ENCODE peak calls at places on chromosomes 4 and X, in five cellular contexts. One of them, this sample, is unnamed.
A peak's percentile ranks its signal among the peaks of the same experiment; 100 is the strongest.

GRCh38 chrX:38929966-38930421 is 128.7 kb downstream of the MID1IP1 start:
- DNase-seq in IMR-90: peak; percentile 87
- DNase-seq in neural crest cell: no peak
- DNase-seq in heart right ventricle: no peak
- DNase-seq in BJ: peak; percentile 60
- DNase-seq in this sample: no peak

GRCh38 chr4:137238456-137238855 is 293.8 kb downstream of the PCDH18 start:
- DNase-seq in IMR-90: no peak
- DNase-seq in heart right ventricle: no peak
- DNase-seq in neural crest cell: no peak
- DNase-seq in BJ: no peak
- DNase-seq in this sample: no peak

GRCh38 chr4:184644553-184645307 is 4.5 kb downstream of the CASP3 start:
- DNase-seq in BJ: no peak
- DNase-seq in IMR-90: peak; percentile 40
- DNase-seq in neural crest cell: no peak
- DNase-seq in heart right ventricle: no peak
- DNase-seq in this sample: no peak

GRCh38 chr4:166088576-166088975 is 215.5 kb downstream of the TLL1 start:
- DNase-seq in neural crest cell: no peak
- DNase-seq in BJ: no peak
- DNase-seq in heart right ventricle: no peak
- DNase-seq in IMR-90: no peak
- DNase-seq in this sample: no peak

GRCh38 chr4:168710353-168710946 is 213.6 kb downstream of the PALLD start:
- DNase-seq in IMR-90: peak; percentile 79
- DNase-seq in neural crest cell: no peak
- DNase-seq in BJ: no peak
- DNase-seq in heart right ventricle: no peak
- DNase-seq in this sample: peak; percentile 80

GRCh38 chrX:68684291-68684918 is 36.9 kb downstream of the STARD8 start:
- DNase-seq in neural crest cell: peak; percentile 10
- DNase-seq in heart right ventricle: peak; percentile 71
- DNase-seq in BJ: no peak
- DNase-seq in IMR-90: no peak
- DNase-seq in this sample: no peak

GRCh38 chr4:98248984-98249383 is 12.2 kb upstream of the RAP1GDS1 start:
- DNase-seq in neural crest cell: no peak
- DNase-seq in IMR-90: no peak
- DNase-seq in BJ: no peak
- DNase-seq in heart right ventricle: no peak
- DNase-seq in this sample: no peak

GRCh38 chr4:3287271-3287971 is 5.4 kb upstream of the RGS12 start:
- DNase-seq in IMR-90: no peak
- DNase-seq in neural crest cell: no peak
- DNase-seq in BJ: no peak
- DNase-seq in heart right ventricle: no peak
- DNase-seq in this sample: no peak

GRCh38 chr4:1137063-1137771 is 23.9 kb upstream of the RNF212 start:
- DNase-seq in BJ: no peak
- DNase-seq in heart right ventricle: no peak
- DNase-seq in neural crest cell: no peak
- DNase-seq in IMR-90: no peak
- DNase-seq in this sample: no peak

DNA sequence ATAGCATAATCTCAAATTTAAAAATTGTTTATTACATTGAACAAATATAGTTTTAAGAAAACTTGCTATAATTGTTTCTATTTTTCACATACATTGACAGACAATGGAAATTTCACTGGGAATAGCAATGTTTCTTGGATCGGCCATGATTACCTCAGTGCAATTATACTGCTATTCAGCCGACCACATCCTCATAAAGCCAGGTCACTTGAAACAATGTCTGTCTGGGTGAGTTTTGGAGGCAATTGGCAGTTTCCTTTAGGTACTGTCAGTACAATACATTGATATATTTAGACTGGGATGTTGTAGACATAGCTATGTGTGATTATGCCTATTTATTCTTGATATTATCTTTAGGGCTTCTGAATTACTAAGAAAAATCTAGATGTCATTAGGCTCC is 89.5 kb upstream of the VEGFC start:
- DNase-seq in BJ: no peak
- DNase-seq in heart right ventricle: no peak
- DNase-seq in IMR-90: no peak
- DNase-seq in neural crest cell: no peak
- DNase-seq in this sample: no peak
- TF ChIP-seq CTCF in BJ: no peak
- TF ChIP-seq CTCF in heart right ventricle: no peak
- TF ChIP-seq CTCF in IMR-90: no peak
- TF ChIP-seq CTCF in neural crest cell: no peak
- TF ChIP-seq CTCF in this sample: no peak

GRCh38 chr4:72295966-72296557 is 264.3 kb downstream of the NPFFR2 start:
- DNase-seq in BJ: no peak
- DNase-seq in IMR-90: peak; percentile 57
- DNase-seq in heart right ventricle: no peak
- DNase-seq in neural crest cell: no peak
- DNase-seq in this sample: peak; percentile 82
- TF ChIP-seq CTCF in BJ: peak; percentile 67
- TF ChIP-seq CTCF in IMR-90: peak; percentile 75
- TF ChIP-seq CTCF in heart right ventricle: peak; percentile 79
- TF ChIP-seq CTCF in neural crest cell: peak; percentile 77
- TF ChIP-seq CTCF in this sample: peak; percentile 65

GRCh38 chr4:111475696-111476095 is 669.6 kb upstream of the FAM241A start:
- DNase-seq in IMR-90: no peak
- DNase-seq in neural crest cell: no peak
- DNase-seq in heart right ventricle: no peak
- DNase-seq in BJ: no peak
- DNase-seq in this sample: no peak

DNA sequence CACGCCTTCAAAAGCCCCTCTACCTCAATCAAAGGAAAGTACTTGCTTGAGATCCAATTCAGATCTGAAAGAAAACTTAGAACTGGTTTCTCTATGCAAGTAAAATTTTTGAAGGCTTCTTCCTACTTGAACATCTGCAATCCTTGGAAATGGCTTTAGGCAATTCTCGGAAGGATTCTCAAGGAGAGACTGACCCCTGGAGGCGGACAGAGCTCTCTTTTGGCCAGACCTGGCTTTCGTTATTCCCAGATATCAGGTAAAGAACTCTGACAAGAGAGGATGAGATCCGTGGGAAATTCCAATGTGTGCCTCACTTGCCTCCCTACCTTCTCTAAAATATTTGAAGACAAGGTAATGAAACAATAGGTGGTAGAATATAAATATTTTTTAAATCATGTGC is 670.3 kb upstream of the FAM241A start:
- DNase-seq in neural crest cell: peak; percentile 20
- DNase-seq in BJ: no peak
- DNase-seq in IMR-90: peak; percentile 39
- DNase-seq in heart right ventricle: no peak
- DNase-seq in this sample: peak; percentile 63
- TF ChIP-seq CTCF in neural crest cell: peak; percentile 59
- TF ChIP-seq CTCF in BJ: peak; percentile 58
- TF ChIP-seq CTCF in IMR-90: peak; percentile 38
- TF ChIP-seq CTCF in heart right ventricle: peak; percentile 55
- TF ChIP-seq CTCF in this sample: peak; percentile 48

GRCh38 chrX:95076449-95076848 is 1402.4 kb downstream of the FAM133A start:
- DNase-seq in heart right ventricle: no peak
- DNase-seq in BJ: no peak
- DNase-seq in IMR-90: peak; percentile 10
- DNase-seq in neural crest cell: peak; percentile 17
- DNase-seq in this sample: peak; percentile 37
- TF ChIP-seq CTCF in heart right ventricle: peak; percentile 39
- TF ChIP-seq CTCF in BJ: peak; percentile 58
- TF ChIP-seq CTCF in IMR-90: peak; percentile 63
- TF ChIP-seq CTCF in neural crest cell: peak; percentile 81
- TF ChIP-seq CTCF in this sample: peak; percentile 53

GRCh38 chr4:23364167-23364566 is 525.7 kb downstream of the PPARGC1A start:
- DNase-seq in IMR-90: no peak
- DNase-seq in heart right ventricle: no peak
- DNase-seq in BJ: no peak
- DNase-seq in neural crest cell: no peak
- DNase-seq in this sample: no peak

GRCh38 chr4:23366207-23366906 is 523.5 kb downstream of the PPARGC1A start:
- DNase-seq in heart right ventricle: no peak
- DNase-seq in neural crest cell: no peak
- DNase-seq in IMR-90: no peak
- DNase-seq in BJ: no peak
- DNase-seq in this sample: no peak

GRCh38 chr4:23369331-23369730 is 520.5 kb downstream of the PPARGC1A start:
- DNase-seq in IMR-90: no peak
- DNase-seq in heart right ventricle: peak; percentile 13
- DNase-seq in BJ: no peak
- DNase-seq in neural crest cell: no peak
- DNase-seq in this sample: peak; percentile 29

GRCh38 chr4:23365086-23365485 is 524.8 kb downstream of the PPARGC1A start:
- DNase-seq in BJ: no peak
- DNase-seq in heart right ventricle: no peak
- DNase-seq in IMR-90: no peak
- DNase-seq in neural crest cell: no peak
- DNase-seq in this sample: no peak

DNA sequence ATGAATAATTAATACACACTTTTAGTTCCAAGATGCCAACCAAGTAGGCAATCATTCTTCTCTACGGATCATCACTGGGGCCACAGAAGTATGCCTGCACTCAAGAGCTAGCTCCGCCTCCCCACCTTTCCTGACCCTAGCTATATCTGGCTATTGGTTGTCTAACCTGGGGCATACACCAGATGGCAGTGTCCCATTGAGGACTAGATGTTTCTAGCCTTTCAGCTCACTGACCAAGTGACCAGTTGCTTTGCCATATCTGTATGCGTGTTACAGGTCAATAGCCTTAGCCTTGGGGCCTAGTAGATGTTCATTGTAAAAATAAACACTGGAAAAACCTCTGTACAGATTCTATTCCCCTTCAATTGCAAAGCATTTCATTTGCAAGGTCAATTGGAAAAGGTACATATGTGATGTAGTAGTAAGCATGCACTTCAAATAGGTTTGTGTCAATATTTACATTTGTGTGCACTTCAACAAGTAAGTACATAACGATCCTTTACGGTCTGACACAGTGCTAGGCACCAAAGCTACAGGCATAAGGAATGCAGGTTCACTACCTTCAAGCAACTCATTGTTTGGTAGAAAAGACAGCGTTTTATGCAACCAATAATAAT is 521.7 kb downstream of the PPARGC1A start:
- DNase-seq in heart right ventricle: no peak
- DNase-seq in BJ: no peak
- DNase-seq in IMR-90: peak; percentile 1
- DNase-seq in neural crest cell: no peak
- DNase-seq in this sample: peak; percentile 83
- TF ChIP-seq CTCF in heart right ventricle: peak; percentile 65
- TF ChIP-seq CTCF in BJ: no peak
- TF ChIP-seq CTCF in IMR-90: peak; percentile 12
- TF ChIP-seq CTCF in neural crest cell: peak; percentile 54
- TF ChIP-seq CTCF in this sample: peak; percentile 18

GRCh38 chr4:182174979-182175378 is 68.2 kb upstream of the TENM3 start:
- DNase-seq in neural crest cell: no peak
- DNase-seq in heart right ventricle: no peak
- DNase-seq in BJ: no peak
- DNase-seq in IMR-90: no peak
- DNase-seq in this sample: no peak

GRCh38 chr4:182179105-182179504 is 64.1 kb upstream of the TENM3 start:
- DNase-seq in neural crest cell: no peak
- DNase-seq in heart right ventricle: no peak
- DNase-seq in IMR-90: peak; percentile 78
- DNase-seq in BJ: no peak
- DNase-seq in this sample: no peak

GRCh38 chr4:182175788-182176519 is 67.2 kb upstream of the TENM3 start:
- DNase-seq in neural crest cell: no peak
- DNase-seq in BJ: no peak
- DNase-seq in IMR-90: peak; percentile 63
- DNase-seq in heart right ventricle: no peak
- DNase-seq in this sample: no peak

GRCh38 chr4:182177166-182177565 is 66.0 kb upstream of the TENM3 start:
- DNase-seq in BJ: no peak
- DNase-seq in IMR-90: no peak
- DNase-seq in heart right ventricle: no peak
- DNase-seq in neural crest cell: no peak
- DNase-seq in this sample: no peak

DNA sequence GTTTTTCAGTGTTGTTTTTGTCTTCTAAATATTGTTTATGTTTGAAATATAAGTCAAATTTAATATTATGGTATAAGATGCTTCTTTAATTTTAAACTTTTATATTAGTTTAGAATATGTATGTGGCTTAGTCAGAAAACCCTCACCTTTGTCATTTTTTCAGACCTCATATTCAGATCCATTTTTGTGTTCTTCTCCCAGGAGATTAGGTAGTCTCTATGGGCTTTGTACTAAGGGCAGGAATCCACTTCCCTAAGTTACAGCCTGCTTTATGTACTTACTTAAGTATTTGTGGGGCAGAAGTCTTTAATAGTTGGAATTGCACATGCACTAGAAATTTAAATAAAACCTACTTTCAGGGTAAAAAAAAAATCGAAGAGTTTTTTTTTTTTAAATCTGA is 63.5 kb upstream of the TENM3 start:
- DNase-seq in IMR-90: no peak
- DNase-seq in neural crest cell: no peak
- DNase-seq in heart right ventricle: no peak
- DNase-seq in BJ: no peak
- DNase-seq in this sample: no peak
- TF ChIP-seq CTCF in IMR-90: no peak
- TF ChIP-seq CTCF in neural crest cell: no peak
- TF ChIP-seq CTCF in heart right ventricle: no peak
- TF ChIP-seq CTCF in BJ: no peak
- TF ChIP-seq CTCF in this sample: no peak

This sample was measured in cardiac muscle cell.